ENCODE peak calls at places on chromosomes 5 and 9, in nine cellular contexts. D, X, Z, J, I, K, E, T and O are unnamed samples.

GRCh38 chr5:84614907-84615306 is 230.2 kb upstream of the EDIL3 start:
- DNase-seq in D (no peak), X (no peak), Z (no peak), J (no peak), I (no peak), K (peak), E (no peak), T (no peak), O (no peak)

GRCh38 chr5:176360894-176361436 is 599 bp downstream of the KIAA1191 start:
- DNase-seq in D (no peak), X (peak), Z (peak), J (peak), I (no peak), K (no peak), E (peak), T (peak), O (no peak)

GRCh38 chr5:154669402-154669801 is 85.8 kb upstream of the LARP1 start:
- DNase-seq in D (no peak), X (no peak), Z (no peak), J (no peak), I (no peak), K (no peak), E (no peak), T (no peak), O (no peak)

GRCh38 chr5:161786686-161787085 is 61.2 kb upstream of the GABRA1 start:
- DNase-seq in D (no peak), X (no peak), Z (no peak), J (no peak), I (no peak), K (no peak), E (no peak), T (no peak), O (no peak)

GRCh38 chr9:16615451-16615850 is 255.0 kb downstream of the BNC2 start:
- DNase-seq in D (no peak), X (no peak), Z (no peak), J (no peak), I (no peak), K (no peak), E (no peak), T (no peak), O (no peak)

GRCh38 chr5:167730656-167731055 is 560.8 kb upstream of the WWC1 start:
- DNase-seq in D (no peak), X (no peak), Z (no peak), J (no peak), I (no peak), K (no peak), E (no peak), T (no peak), O (no peak)

GRCh38 chr9:19748278-19749126 is 40.3 kb downstream of the SLC24A2 start:
- DNase-seq in D (no peak), X (no peak), Z (no peak), J (no peak), I (no peak), K (no peak), E (no peak), T (no peak), O (no peak)

GRCh38 chr5:150431574-150431973 is 18.0 kb downstream of the RPS14 start:
- DNase-seq in D (no peak), X (no peak), Z (peak), J (no peak), I (no peak), K (no peak), E (no peak), T (no peak), O (no peak)

GRCh38 chr9:72292184-72292787 is 72.7 kb downstream of the ZFAND5 start:
- DNase-seq in D (no peak), X (no peak), Z (peak), J (peak), I (no peak), K (peak), E (peak), T (peak), O (no peak)

GRCh38 chr9:137241490-137242328 is 622 bp downstream of the TUBB4B start:
- DNase-seq in D (peak), X (peak), Z (peak), J (peak), I (no peak), K (peak), E (no peak), T (peak), O (no peak)

GRCh38 chr5:108451269-108451668 is 69.4 kb upstream of the FBXL17 start:
- DNase-seq in D (no peak), X (no peak), Z (peak), J (no peak), I (no peak), K (peak), E (no peak), T (peak), O (no peak)
- TF ChIP-seq CTCF in D (no peak), X (no peak), Z (peak), J (no peak), I (no peak), K (peak), E (no peak), T (peak), O (peak)

DNA sequence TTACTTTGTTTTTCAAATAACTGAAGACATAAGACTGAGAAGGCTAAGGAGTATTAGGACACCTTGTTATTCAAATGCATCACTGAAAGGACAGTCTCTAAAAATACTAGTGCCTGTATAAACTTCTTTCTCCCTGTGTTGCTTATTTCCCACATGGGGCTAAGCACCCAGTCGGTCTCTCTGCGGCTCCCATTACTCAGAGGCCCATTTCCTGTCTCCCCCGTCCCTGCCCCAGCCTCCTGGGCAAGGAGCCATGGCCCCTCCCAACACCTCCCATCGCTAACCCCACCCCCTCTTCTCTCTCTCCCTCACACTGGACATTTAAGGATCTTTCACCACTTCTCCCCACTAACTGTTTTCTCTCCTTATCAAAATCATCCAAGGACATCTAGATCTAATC is 81.9 kb downstream of the EBF1 start:
- DNase-seq in D (peak), X (peak), Z (no peak), J (peak), I (no peak), K (peak), E (peak), T (no peak), O (no peak)
- H3K4me3 ChIP-seq in D (no peak), X (no peak), Z (no peak), J (no peak), I (no peak), K (no peak), E (no peak), T (no peak), O (no peak)

GRCh38 chr9:134656334-134657034 is 14.9 kb downstream of the COL5A1 start:
- DNase-seq in D (peak), X (no peak), Z (no peak), J (no peak), I (no peak), K (no peak), E (no peak), T (no peak), O (no peak)
- TF ChIP-seq CTCF in D (no peak), X (no peak), Z (no peak), J (peak), I (peak), K (peak), E (peak), T (no peak), O (peak)

GRCh38 chr9:120867676-120868338 is 9.2 kb downstream of the PHF19 start:
- DNase-seq in D (no peak), X (no peak), Z (no peak), J (no peak), I (no peak), K (no peak), E (no peak), T (no peak), O (no peak)
- H3K4me3 ChIP-seq in D (peak), X (peak), Z (peak), J (peak), I (peak), K (peak), E (peak), T (peak), O (peak)

DNA sequence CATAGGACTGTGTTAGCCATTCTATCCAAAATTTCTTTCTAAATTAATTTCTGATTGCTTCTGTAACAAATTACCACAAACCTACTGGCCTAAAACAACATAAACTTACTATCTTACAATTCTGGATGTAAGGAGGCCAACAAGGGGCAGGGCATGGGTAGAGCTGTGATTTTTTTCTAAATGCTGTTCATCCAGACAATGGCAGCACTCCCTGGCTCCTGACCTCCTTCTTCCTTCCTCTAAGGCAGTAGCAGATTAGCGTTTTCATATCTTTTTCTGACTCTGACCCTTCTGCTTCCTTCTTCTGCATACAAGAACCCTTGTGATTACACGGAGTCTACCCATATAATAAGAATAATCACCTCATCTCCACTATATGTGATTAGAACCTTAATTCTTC is 1005.8 kb downstream of the CDH12 start:
- DNase-seq in D (no peak), X (no peak), Z (no peak), J (no peak), I (no peak), K (no peak), E (no peak), T (no peak), O (no peak)
- TF ChIP-seq CTCF in D (no peak), X (no peak), Z (no peak), J (no peak), I (no peak), K (no peak), E (no peak), T (no peak), O (no peak)

GRCh38 chr9:91944711-91945110 is 5.3 kb downstream of the ROR2 start:
- DNase-seq in D (no peak), X (no peak), Z (no peak), J (no peak), I (no peak), K (no peak), E (no peak), T (no peak), O (no peak)

GRCh38 chr9:91946196-91946595 is 3.8 kb downstream of the ROR2 start:
- DNase-seq in D (no peak), X (no peak), Z (no peak), J (no peak), I (no peak), K (no peak), E (no peak), T (no peak), O (no peak)

GRCh38 chr9:91943876-91944470 is 6.1 kb downstream of the ROR2 start:
- DNase-seq in D (no peak), X (no peak), Z (no peak), J (peak), I (no peak), K (peak), E (no peak), T (no peak), O (no peak)

GRCh38 chr9:91945277-91946074 is 4.6 kb downstream of the ROR2 start:
- DNase-seq in D (no peak), X (no peak), Z (no peak), J (peak), I (no peak), K (peak), E (no peak), T (no peak), O (peak)

GRCh38 chr9:91943447-91943846 is 6.6 kb downstream of the ROR2 start:
- DNase-seq in D (no peak), X (no peak), Z (no peak), J (no peak), I (no peak), K (no peak), E (no peak), T (no peak), O (no peak)
- H3K4me3 ChIP-seq in D (no peak), X (no peak), Z (no peak), J (no peak), I (no peak), K (no peak), E (no peak), T (no peak), O (no peak)

GRCh38 chr9:89978185-89978584 is 373.4 kb downstream of the GADD45G start:
- DNase-seq in D (no peak), X (no peak), Z (no peak), J (peak), I (no peak), K (peak), E (peak), T (no peak), O (no peak)
- TF ChIP-seq CTCF in D (peak), X (no peak), Z (no peak), J (no peak), I (peak), K (peak), E (no peak), T (no peak), O (peak)